ENCODE peak calls at places on chromosome 17, in seven cellular contexts. W is neuronal stem cell, H is H1, M is H9, A is IMR-90, D is mesenchymal stem cell, X is trophoblast cell. R is an unnamed sample.

GRCh38 chr17:50198026-50198669 is 3.3 kb downstream of the COL1A1 start:
- DNase-seq in M (no peak), H (no peak), X (peak), A (peak), D (peak), W (no peak), R (peak)

GRCh38 chr17:8658800-8659199 is 28.3 kb upstream of the MYH10 start:
- DNase-seq in D (no peak), H (no peak), A (no peak), M (no peak), X (no peak), W (no peak), R (no peak)

GRCh38 chr17:34519286-34519685 is 60.1 kb upstream of the TMEM132E start:
- DNase-seq in X (no peak), M (peak), H (peak), A (no peak), W (peak), D (no peak), R (peak)

GRCh38 chr17:38719943-38720641 is 10.0 kb upstream of the CISD3 start:
- DNase-seq in X (no peak), W (peak), D (no peak), M (peak), H (peak), A (no peak), R (peak)

GRCh38 chr17:74190807-74191206 is 12.7 kb upstream of the RPL38 start:
- DNase-seq in D (peak), M (peak), H (no peak), A (no peak), W (no peak), X (peak), R (peak)

GRCh38 chr17:56176101-56176500 is 22.8 kb downstream of the ANKFN1 start:
- DNase-seq in H (no peak), A (peak), M (no peak), W (no peak), D (peak), X (no peak), R (peak)

GRCh38 chr17:36468903-36469635 is 17.4 kb upstream of the ZNHIT3 start:
- DNase-seq in H (no peak), W (no peak), X (no peak), M (no peak), A (no peak), D (no peak), R (no peak)

GRCh38 chr17:41882756-41883155 is 17.5 kb upstream of the KLHL11 start:
- DNase-seq in W (no peak), M (no peak), X (no peak), A (no peak), H (no peak), D (no peak), R (no peak)

GRCh38 chr17:77501101-77501566 is 360.4 kb downstream of the SEC14L1 start:
- DNase-seq in D (no peak), M (no peak), X (peak), W (no peak), A (no peak), H (no peak), R (no peak)

GRCh38 chr17:68302066-68302564 is 10.8 kb downstream of the ARSG start:
- DNase-seq in A (peak), M (no peak), X (peak), D (no peak), W (no peak), H (no peak), R (peak)

GRCh38 chr17:48627625-48628510 is 1.7 kb upstream of the HOXB9 start:
- DNase-seq in W (no peak), A (no peak), D (no peak), X (no peak), H (no peak), M (peak), R (no peak)

GRCh38 chr17:56583772-56584171 is 9.7 kb upstream of the NOG start:
- DNase-seq in X (peak), D (no peak), A (no peak), W (no peak), H (no peak), M (no peak), R (no peak)

GRCh38 chr17:42655528-42655927 is 3.6 kb upstream of the TUBG2 start:
- DNase-seq in H (no peak), M (no peak), X (peak), D (peak), W (no peak), A (peak), R (no peak)

DNA sequence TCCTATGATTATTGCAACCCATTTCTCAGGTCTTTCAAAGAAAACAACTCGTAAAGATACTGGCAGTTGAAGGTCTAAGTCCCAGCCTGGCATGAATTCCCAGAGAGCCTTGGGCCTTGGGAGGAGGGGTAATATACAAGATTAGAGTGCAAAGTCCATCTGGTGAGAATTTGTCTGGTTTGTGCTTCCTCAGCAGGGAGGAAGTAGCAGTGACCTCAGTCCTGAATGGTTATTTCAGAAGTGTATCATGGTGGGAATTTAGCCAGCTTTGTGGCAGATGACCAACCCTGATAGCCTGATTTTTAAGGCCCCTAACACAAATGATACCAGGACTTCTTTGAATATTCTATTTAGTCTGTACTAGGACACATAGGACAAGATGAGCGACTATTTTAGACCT is 151.2 kb upstream of the TBX2 start:
- DNase-seq in A (peak), X (no peak), M (no peak), W (no peak), H (no peak), D (no peak), R (no peak)
- H2AK5ac ChIP-seq in A (no peak), X (no peak), M (no peak), W (no peak), H (no peak), D (peak), R (no peak)

GRCh38 chr17:1894753-1895339 is 65.0 kb downstream of the RPA1 start:
- DNase-seq in M (no peak), H (no peak), D (no peak), X (peak), W (no peak), A (no peak), R (no peak)
- H2AK5ac ChIP-seq in M (no peak), H (no peak), D (no peak), X (no peak), W (no peak), A (no peak), R (no peak)

GRCh38 chr17:72518333-72518732 is 397.5 kb downstream of the SOX9 start:
- DNase-seq in X (no peak), D (no peak), H (no peak), M (no peak), W (no peak), A (no peak), R (no peak)

GRCh38 chr17:72520665-72521303 is 400.0 kb downstream of the SOX9 start:
- DNase-seq in X (no peak), A (no peak), D (no peak), M (no peak), H (no peak), W (no peak), R (no peak)

GRCh38 chr17:72519598-72519936 is 398.7 kb downstream of the SOX9 start:
- DNase-seq in M (no peak), W (no peak), X (no peak), H (no peak), D (no peak), A (no peak), R (no peak)

GRCh38 chr17:72517413-72518237 is 396.8 kb downstream of the SOX9 start:
- DNase-seq in X (no peak), D (no peak), A (no peak), H (no peak), W (no peak), M (no peak), R (no peak)

GRCh38 chr17:72518810-72519597 is 398.2 kb downstream of the SOX9 start:
- DNase-seq in H (no peak), D (no peak), A (no peak), M (no peak), X (no peak), W (no peak), R (no peak)
- H2AK5ac ChIP-seq in H (no peak), D (peak), A (peak), M (no peak), X (no peak), W (peak), R (no peak)

GRCh38 chr17:63832014-63832413 is 4.6 kb upstream of the FTSJ3 start:
- DNase-seq in M (no peak), D (no peak), W (no peak), A (no peak), H (no peak), X (no peak), R (no peak)
- H2AK5ac ChIP-seq in M (no peak), D (no peak), W (no peak), A (no peak), H (no peak), X (no peak), R (no peak)

GRCh38 chr17:81904600-81905423 is 2.8 kb downstream of the NPB start:
- DNase-seq in M (no peak), H (no peak), D (no peak), A (no peak), X (no peak), W (no peak), R (no peak)

GRCh38 chr17:81905424-81905875 is 3.4 kb downstream of the NPB start:
- DNase-seq in W (no peak), M (no peak), A (no peak), X (no peak), H (no peak), D (no peak), R (no peak)

GRCh38 chr17:81907219-81908145 is 3.7 kb downstream of the PCYT2 start:
- DNase-seq in A (no peak), D (no peak), H (no peak), X (no peak), M (no peak), W (no peak), R (no peak)

GRCh38 chr17:81906476-81907218 is 4.6 kb downstream of the PCYT2 start:
- DNase-seq in A (no peak), W (no peak), D (no peak), X (no peak), H (no peak), M (peak), R (peak)

DNA sequence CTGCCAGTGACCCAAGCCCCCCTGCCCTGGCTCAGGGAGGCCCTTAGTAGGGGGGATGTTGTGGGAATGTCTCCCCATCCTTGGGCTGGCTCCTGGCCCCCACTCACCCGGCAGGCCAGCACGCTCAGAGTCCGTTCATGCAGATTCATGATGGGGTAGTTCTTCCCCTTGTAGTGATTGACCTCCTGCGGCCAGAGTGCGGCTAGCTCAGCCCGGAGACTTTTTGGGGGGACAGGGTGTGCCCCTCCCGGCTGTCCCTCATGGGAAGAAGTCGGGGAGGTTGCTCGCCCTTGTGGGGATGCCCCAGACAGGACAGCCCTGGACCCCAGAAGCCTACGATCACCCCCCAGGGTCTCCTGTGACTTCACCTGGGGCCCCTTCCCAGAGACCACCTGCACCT is 4.0 kb downstream of the NPB start:
- DNase-seq in A (no peak), M (no peak), X (no peak), W (no peak), D (no peak), H (no peak), R (no peak)
- H2AK5ac ChIP-seq in A (no peak), M (no peak), X (no peak), W (no peak), D (no peak), H (no peak), R (no peak)

DNA sequence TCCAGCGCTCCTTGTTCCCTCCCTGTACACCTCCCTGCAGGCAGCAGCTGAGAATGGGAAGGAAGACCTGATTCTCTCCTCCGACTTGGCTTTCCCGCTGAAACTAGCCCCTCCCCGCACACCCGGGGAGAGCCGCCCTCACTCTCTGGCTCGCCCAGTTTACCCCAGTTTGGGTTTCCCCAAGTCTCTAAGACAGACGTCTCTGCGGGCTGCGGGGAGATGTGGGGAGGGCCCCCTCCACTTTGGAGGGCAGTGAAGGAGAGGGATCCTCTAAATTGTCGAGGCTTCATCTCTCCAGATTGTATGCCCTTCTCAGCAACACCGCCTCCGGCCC is 797 bp downstream of the GRB7 start:
- DNase-seq in H (no peak), M (peak), A (no peak), D (no peak), W (no peak), X (peak), R (peak)
- H2AK5ac ChIP-seq in H (no peak), M (no peak), A (no peak), D (no peak), W (no peak), X (no peak), R (no peak)

DNA sequence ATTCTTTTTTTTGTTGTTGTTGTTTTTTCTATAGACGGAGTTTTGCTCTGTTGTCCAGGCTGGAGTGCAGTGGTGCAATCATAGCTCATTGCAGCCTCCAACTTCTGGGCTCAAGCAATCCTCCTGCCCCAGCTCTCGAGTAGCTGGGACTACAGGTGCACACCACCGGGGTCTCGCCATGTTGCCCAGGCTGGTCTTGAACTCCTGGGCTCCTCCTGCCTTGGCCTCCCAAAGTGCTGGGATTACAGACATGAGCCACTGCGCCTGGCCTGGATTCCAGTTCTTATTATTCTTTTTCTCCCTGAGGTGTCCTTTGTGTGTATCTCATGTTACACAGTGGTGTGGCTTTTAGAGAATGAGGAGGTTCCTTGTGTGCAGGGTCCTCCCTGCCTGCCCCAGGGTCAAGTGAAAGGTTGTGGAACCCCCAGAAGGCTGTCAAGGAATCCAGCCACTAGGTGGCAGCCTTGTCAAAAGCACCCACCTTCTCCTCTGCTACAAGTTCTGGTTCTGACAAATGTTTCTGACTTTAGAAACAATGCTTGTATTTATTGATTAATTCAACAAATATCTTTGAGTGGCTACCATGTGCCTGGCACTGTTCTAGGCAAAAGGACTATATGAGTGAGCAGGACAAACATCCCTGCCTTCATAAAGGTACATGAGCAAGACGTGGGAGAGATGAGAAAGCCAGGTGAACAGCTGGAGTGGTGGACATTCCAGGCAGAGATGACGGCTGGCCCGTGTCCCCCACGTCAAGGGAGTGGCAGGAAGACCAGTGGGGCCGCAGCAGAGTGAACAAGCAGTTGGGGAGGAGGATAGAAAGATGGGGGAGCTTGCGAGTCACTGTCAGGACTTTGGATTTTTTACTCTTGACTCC is 112.4 kb downstream of the SPECC1 start:
- DNase-seq in H (peak), A (peak), X (peak), D (peak), M (peak), W (peak), R (peak)
- H2AK5ac ChIP-seq in H (no peak), A (peak), X (no peak), D (no peak), M (no peak), W (peak), R (no peak)

DNA sequence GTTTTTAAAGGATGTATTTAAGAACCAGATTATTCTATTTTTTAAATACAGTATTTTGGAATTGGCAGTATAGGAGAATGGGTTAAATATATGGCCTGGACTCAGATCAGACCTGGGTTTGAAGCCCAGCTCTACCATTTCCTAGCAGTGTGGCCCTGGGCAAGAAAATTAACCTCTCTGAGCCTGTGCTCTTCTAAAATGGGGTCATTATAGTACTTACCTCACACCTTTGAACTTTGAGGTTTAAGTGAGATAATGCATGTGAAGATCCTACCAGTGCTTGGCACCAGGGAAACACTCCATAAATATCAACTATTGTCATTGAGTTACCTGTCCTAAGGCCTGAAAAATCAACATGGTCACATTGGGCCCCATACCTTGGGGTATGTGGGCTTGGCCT is 93.4 kb upstream of the WSB1 start:
- DNase-seq in D (no peak), W (no peak), A (no peak), X (no peak), M (no peak), H (no peak), R (no peak)
- H2AK5ac ChIP-seq in D (no peak), W (no peak), A (no peak), X (no peak), M (no peak), H (no peak), R (no peak)

R was measured in mesendoderm.